ENCODE peak calls at places on chromosomes 13 and 19, in seven cellular contexts. E, C, N, V, F, W and Q are unnamed samples.

GRCh38 chr19:33905937-33906577 is 109.4 kb downstream of the KCTD15 start:
- DNase-seq in E (no peak), C (peak), N (no peak), V (peak), F (peak), W (peak), Q (peak)

GRCh38 chr13:45336025-45336800 is 4.8 kb downstream of the TPT1 start:
- DNase-seq in E (no peak), C (no peak), N (no peak), V (no peak), F (no peak), W (no peak), Q (no peak)

GRCh38 chr19:29547981-29548380 is 22.2 kb downstream of the VSTM2B start:
- DNase-seq in E (no peak), C (no peak), N (no peak), V (no peak), F (no peak), W (peak), Q (no peak)

GRCh38 chr19:7738023-7738422 is 6.1 kb upstream of the CLEC4G start:
- DNase-seq in E (no peak), C (no peak), N (no peak), V (no peak), F (no peak), W (no peak), Q (no peak)

GRCh38 chr19:47057328-47057727 is 8.9 kb upstream of the TMEM160 start:
- DNase-seq in E (no peak), C (no peak), N (no peak), V (no peak), F (no peak), W (no peak), Q (no peak)

GRCh38 chr13:101289764-101290163 is 126.5 kb downstream of the NALCN start:
- DNase-seq in E (no peak), C (peak), N (no peak), V (no peak), F (peak), W (no peak), Q (no peak)

GRCh38 chr19:29393915-29394460 is 131.8 kb upstream of the VSTM2B start:
- DNase-seq in E (no peak), C (no peak), N (no peak), V (peak), F (no peak), W (no peak), Q (no peak)

GRCh38 chr13:97125810-97126738 is 96.1 kb upstream of the MBNL2 start:
- DNase-seq in E (no peak), C (no peak), N (no peak), V (peak), F (no peak), W (no peak), Q (no peak)

GRCh38 chr13:34842466-34842865 is 99.6 kb upstream of the NBEA start:
- DNase-seq in E (no peak), C (no peak), N (no peak), V (no peak), F (no peak), W (no peak), Q (no peak)

GRCh38 chr13:95341441-95341840 is 40.2 kb upstream of the ABCC4 start:
- DNase-seq in E (no peak), C (no peak), N (no peak), V (no peak), F (no peak), W (no peak), Q (no peak)

GRCh38 chr13:77184455-77184854 is 142.4 kb downstream of the MYCBP2 start:
- DNase-seq in E (no peak), C (no peak), N (no peak), V (no peak), F (no peak), W (no peak), Q (no peak)

GRCh38 chr13:92716749-92717148 is 509.9 kb upstream of the GPC6 start:
- DNase-seq in E (no peak), C (no peak), N (no peak), V (peak), F (no peak), W (no peak), Q (no peak)

DNA sequence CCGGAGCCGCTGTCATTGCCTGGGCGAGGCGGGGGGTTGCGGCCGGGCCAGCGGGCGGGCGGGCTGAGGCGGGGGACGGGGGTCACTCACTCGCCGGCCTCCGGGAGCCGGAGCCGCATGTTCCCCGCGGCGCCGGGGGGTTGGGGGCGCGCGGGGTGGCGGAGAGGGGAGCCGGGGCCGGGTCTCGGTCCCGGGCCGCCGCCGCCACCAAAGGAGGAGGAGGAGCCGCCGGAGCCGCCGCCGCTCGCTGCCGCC is 149 bp downstream of the MED26 start:
- DNase-seq in E (no peak), C (no peak), N (no peak), V (no peak), F (no peak), W (no peak), Q (no peak)
- H3K27ac ChIP-seq in E (peak), C (no peak), N (peak), V (no peak), F (peak), W (peak), Q (peak)

GRCh38 chr19:38713227-38713649 is 31.0 kb downstream of the CAPN12 start:
- DNase-seq in E (no peak), C (no peak), N (no peak), V (no peak), F (no peak), W (no peak), Q (no peak)
- H3K27ac ChIP-seq in E (no peak), C (no peak), N (peak), V (no peak), F (peak), W (peak), Q (no peak)

GRCh38 chr19:55287361-55288079 is 3.7 kb downstream of the BRSK1 start:
- DNase-seq in E (no peak), C (no peak), N (no peak), V (no peak), F (no peak), W (no peak), Q (no peak)
- H3K27ac ChIP-seq in E (no peak), C (no peak), N (no peak), V (no peak), F (no peak), W (no peak), Q (no peak)

GRCh38 chr19:53008061-53008778 is 5.5 kb upstream of the ERVV-1 start:
- DNase-seq in E (no peak), C (no peak), N (no peak), V (no peak), F (no peak), W (no peak), Q (no peak)

GRCh38 chr19:53012006-53012405 is 1.7 kb upstream of the ERVV-1 start:
- DNase-seq in E (no peak), C (no peak), N (no peak), V (no peak), F (no peak), W (no peak), Q (no peak)

GRCh38 chr19:53004242-53004641 is 9.5 kb upstream of the ERVV-1 start:
- DNase-seq in E (no peak), C (no peak), N (no peak), V (no peak), F (no peak), W (no peak), Q (no peak)

GRCh38 chr19:53010494-53010893 is 3.2 kb upstream of the ERVV-1 start:
- DNase-seq in E (no peak), C (peak), N (no peak), V (no peak), F (no peak), W (no peak), Q (no peak)

DNA sequence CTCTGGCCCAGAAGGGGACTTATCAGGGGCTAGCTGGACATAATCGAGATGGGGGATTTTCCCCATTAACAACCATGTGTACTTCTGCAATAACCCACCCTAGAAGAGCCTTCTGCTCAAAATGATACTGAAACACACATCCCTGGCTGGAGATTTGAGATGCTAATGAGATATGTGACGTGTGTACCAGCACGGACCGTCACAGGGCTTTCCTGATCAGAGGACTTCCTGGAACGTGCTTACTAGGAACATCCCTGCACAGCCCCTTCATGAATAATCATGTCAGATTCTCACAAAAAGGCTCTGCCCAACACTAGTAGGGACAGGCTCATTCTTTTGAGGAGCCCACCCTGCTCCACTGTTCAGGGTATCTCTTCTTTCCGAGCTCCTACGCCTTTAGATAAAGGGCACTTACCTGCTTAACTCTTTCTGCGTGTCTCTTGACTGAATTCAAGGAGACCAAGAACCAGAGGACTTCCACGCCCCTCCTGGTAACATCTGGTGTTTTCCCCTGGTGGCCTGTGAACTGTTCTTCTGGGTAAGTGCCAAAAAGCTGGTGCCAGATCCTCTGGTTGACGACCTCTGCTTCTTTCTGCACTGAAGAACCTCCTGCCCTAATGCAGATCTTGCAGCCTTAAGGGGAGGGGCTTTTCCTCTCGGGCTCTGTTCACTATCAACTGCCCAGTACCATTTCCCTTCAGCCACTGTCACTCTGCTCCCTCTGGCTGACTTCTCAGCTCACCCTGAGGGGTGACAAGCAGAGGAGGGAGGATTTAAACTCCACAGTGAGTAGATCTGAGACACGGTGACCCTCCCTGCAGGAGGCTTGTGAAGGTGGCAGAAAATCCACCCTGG is 6.3 kb upstream of the ERVV-1 start:
- DNase-seq in E (no peak), C (no peak), N (no peak), V (no peak), F (no peak), W (no peak), Q (no peak)
- H3K27ac ChIP-seq in E (no peak), C (no peak), N (no peak), V (no peak), F (no peak), W (no peak), Q (no peak)